ENCODE peak calls at places on chromosomes 5 and 9, in four cellular contexts. One of them, this sample, is unnamed.

GRCh38 chr9:86765736-86766410 is 181.4 kb downstream of the GAS1 start:
- DNase-seq in K562: no peak
- DNase-seq in GM12878: no peak
- DNase-seq in HepG2: no peak
- DNase-seq in this sample: no peak

GRCh38 chr5:138240690-138241385 is 27.7 kb upstream of the CDC23 start:
- DNase-seq in HepG2: no peak
- DNase-seq in K562: no peak
- DNase-seq in GM12878: no peak
- DNase-seq in this sample: no peak

GRCh38 chr5:147688965-147689364 is 93.6 kb downstream of the JAKMIP2 start:
- DNase-seq in K562: no peak
- DNase-seq in HepG2: no peak
- DNase-seq in GM12878: no peak
- DNase-seq in this sample: no peak

GRCh38 chr5:176535101-176535654 is 2.0 kb downstream of the RNF44 start:
- DNase-seq in GM12878: peak; percentile 46
- DNase-seq in K562: no peak
- DNase-seq in HepG2: no peak
- DNase-seq in this sample: no peak

GRCh38 chr9:76634356-76635054 is 129.7 kb upstream of the PCA3 start:
- DNase-seq in K562: no peak
- DNase-seq in HepG2: peak; percentile 15
- DNase-seq in GM12878: no peak
- DNase-seq in this sample: no peak

GRCh38 chr5:152547202-152547601 is 142.1 kb upstream of the NMUR2 start:
- DNase-seq in GM12878: no peak
- DNase-seq in K562: no peak
- DNase-seq in HepG2: no peak
- DNase-seq in this sample: no peak

GRCh38 chr9:98993570-98993945 is 49.9 kb downstream of the COL15A1 start:
- DNase-seq in K562: no peak
- DNase-seq in HepG2: no peak
- DNase-seq in GM12878: peak; percentile 53
- DNase-seq in this sample: no peak

GRCh38 chr5:179128041-179128365 is 67.8 kb downstream of the ZNF354C start:
- DNase-seq in K562: no peak
- DNase-seq in HepG2: no peak
- DNase-seq in GM12878: no peak
- DNase-seq in this sample: no peak

GRCh38 chr5:73541981-73542380 is 23.5 kb downstream of the ANKRA2 start:
- DNase-seq in GM12878: no peak
- DNase-seq in HepG2: no peak
- DNase-seq in K562: no peak
- DNase-seq in this sample: no peak

GRCh38 chr9:108634164-108634563 is 221.6 kb downstream of the ACTL7B start:
- DNase-seq in K562: no peak
- DNase-seq in HepG2: no peak
- DNase-seq in GM12878: no peak
- DNase-seq in this sample: peak; percentile 12

GRCh38 chr9:5773324-5773999 is 59.5 kb downstream of the ERMP1 start:
- DNase-seq in HepG2: no peak
- DNase-seq in GM12878: no peak
- DNase-seq in K562: no peak
- DNase-seq in this sample: no peak

GRCh38 chr9:99999797-100000196 is 93.3 kb downstream of the STX17 start:
- DNase-seq in K562: no peak
- DNase-seq in HepG2: no peak
- DNase-seq in GM12878: no peak
- DNase-seq in this sample: no peak

GRCh38 chr5:44845777-44846176 is 37.0 kb downstream of the MRPS30 start:
- DNase-seq in HepG2: no peak
- DNase-seq in K562: no peak
- DNase-seq in GM12878: no peak
- DNase-seq in this sample: no peak

GRCh38 chr9:37163299-37163698 is 42.9 kb downstream of the ZCCHC7 start:
- DNase-seq in HepG2: no peak
- DNase-seq in GM12878: no peak
- DNase-seq in K562: no peak
- DNase-seq in this sample: no peak

GRCh38 chr5:147949711-147950573 is 43.6 kb upstream of the C5orf46 start:
- DNase-seq in HepG2: peak; percentile 37
- DNase-seq in GM12878: no peak
- DNase-seq in K562: peak; percentile 40
- DNase-seq in this sample: peak; percentile 32

GRCh38 chr9:125540497-125540896 is 166.5 kb downstream of the MAPKAP1 start:
- DNase-seq in K562: no peak
- DNase-seq in GM12878: no peak
- DNase-seq in HepG2: no peak
- DNase-seq in this sample: no peak

GRCh38 chr9:83355024-83355444 is 183.2 kb downstream of the FRMD3 start:
- DNase-seq in HepG2: no peak
- DNase-seq in GM12878: no peak
- DNase-seq in K562: no peak
- DNase-seq in this sample: no peak

GRCh38 chr5:117379521-117379920 is 804.9 kb upstream of the SEMA6A start:
- DNase-seq in K562: no peak
- DNase-seq in HepG2: no peak
- DNase-seq in GM12878: no peak
- DNase-seq in this sample: no peak

GRCh38 chr9:38417003-38417965 is 7.0 kb downstream of the IGFBPL1 start:
- DNase-seq in K562: peak; percentile 79
- DNase-seq in HepG2: peak; percentile 38
- DNase-seq in GM12878: no peak
- DNase-seq in this sample: peak; percentile 67

GRCh38 chr9:95130484-95130883 is 187.0 kb downstream of the FANCC start:
- DNase-seq in HepG2: no peak
- DNase-seq in K562: no peak
- DNase-seq in GM12878: no peak
- DNase-seq in this sample: no peak

GRCh38 chr5:61910771-61911170 is 395.2 kb upstream of the KIF2A start:
- DNase-seq in HepG2: no peak
- DNase-seq in K562: no peak
- DNase-seq in GM12878: no peak
- DNase-seq in this sample: no peak

GRCh38 chr9:87656485-87656884 is 69.4 kb upstream of the CTSL start:
- DNase-seq in K562: no peak
- DNase-seq in GM12878: no peak
- DNase-seq in HepG2: no peak
- DNase-seq in this sample: no peak

GRCh38 chr5:54765327-54765726 is 220.1 kb downstream of the ESM1 start:
- DNase-seq in HepG2: no peak
- DNase-seq in K562: no peak
- DNase-seq in GM12878: no peak
- DNase-seq in this sample: no peak

GRCh38 chr5:144436007-144436406 is 265.3 kb downstream of the KCTD16 start:
- DNase-seq in K562: no peak
- DNase-seq in HepG2: no peak
- DNase-seq in GM12878: no peak
- DNase-seq in this sample: no peak

GRCh38 chr5:134851307-134851923 is 5.6 kb downstream of the C5orf24 start:
- DNase-seq in HepG2: no peak
- DNase-seq in GM12878: no peak
- DNase-seq in K562: peak; percentile 24
- DNase-seq in this sample: no peak

GRCh38 chr5:134857401-134857800 is 11.6 kb downstream of the C5orf24 start:
- DNase-seq in GM12878: no peak
- DNase-seq in K562: no peak
- DNase-seq in HepG2: no peak
- DNase-seq in this sample: no peak
- TF ChIP-seq FOXK2 in GM12878: no peak
- TF ChIP-seq FOXK2 in K562: no peak
- TF ChIP-seq FOXK2 in HepG2: no peak
- TF ChIP-seq FOXK2 in this sample: no peak

DNA sequence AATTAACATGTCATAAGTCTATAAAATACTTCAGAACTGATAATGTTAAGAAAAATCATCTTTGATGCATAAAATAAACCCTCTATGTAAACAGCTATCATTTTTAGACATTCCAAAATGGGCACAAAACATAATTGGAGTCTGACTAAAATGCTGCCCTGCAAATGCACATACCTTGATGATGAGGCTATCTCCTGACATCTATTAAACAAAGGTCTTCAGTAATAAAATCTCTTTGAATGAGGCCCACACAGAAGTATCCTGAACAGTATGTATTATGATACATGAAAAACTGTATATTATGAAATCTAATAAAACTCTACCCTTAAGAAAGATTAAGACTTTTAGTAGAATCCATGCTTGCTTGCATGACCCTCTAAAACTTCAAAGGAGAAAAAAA is 66.1 kb downstream of the FBXL17 start:
- DNase-seq in HepG2: no peak
- DNase-seq in K562: no peak
- DNase-seq in GM12878: no peak
- DNase-seq in this sample: no peak
- TF ChIP-seq BHLHE40 in HepG2: no peak
- TF ChIP-seq BHLHE40 in K562: no peak
- TF ChIP-seq BHLHE40 in GM12878: no peak
- TF ChIP-seq BHLHE40 in this sample: no peak

GRCh38 chr5:146344155-146345118 is 5.8 kb downstream of the POU4F3 start:
- DNase-seq in HepG2: no peak
- DNase-seq in GM12878: no peak
- DNase-seq in K562: peak; percentile 23
- DNase-seq in this sample: no peak
- TF ChIP-seq TARDBP in HepG2: no peak
- TF ChIP-seq TARDBP in GM12878: no peak
- TF ChIP-seq TARDBP in K562: no peak
- TF ChIP-seq TARDBP in this sample: no peak

DNA sequence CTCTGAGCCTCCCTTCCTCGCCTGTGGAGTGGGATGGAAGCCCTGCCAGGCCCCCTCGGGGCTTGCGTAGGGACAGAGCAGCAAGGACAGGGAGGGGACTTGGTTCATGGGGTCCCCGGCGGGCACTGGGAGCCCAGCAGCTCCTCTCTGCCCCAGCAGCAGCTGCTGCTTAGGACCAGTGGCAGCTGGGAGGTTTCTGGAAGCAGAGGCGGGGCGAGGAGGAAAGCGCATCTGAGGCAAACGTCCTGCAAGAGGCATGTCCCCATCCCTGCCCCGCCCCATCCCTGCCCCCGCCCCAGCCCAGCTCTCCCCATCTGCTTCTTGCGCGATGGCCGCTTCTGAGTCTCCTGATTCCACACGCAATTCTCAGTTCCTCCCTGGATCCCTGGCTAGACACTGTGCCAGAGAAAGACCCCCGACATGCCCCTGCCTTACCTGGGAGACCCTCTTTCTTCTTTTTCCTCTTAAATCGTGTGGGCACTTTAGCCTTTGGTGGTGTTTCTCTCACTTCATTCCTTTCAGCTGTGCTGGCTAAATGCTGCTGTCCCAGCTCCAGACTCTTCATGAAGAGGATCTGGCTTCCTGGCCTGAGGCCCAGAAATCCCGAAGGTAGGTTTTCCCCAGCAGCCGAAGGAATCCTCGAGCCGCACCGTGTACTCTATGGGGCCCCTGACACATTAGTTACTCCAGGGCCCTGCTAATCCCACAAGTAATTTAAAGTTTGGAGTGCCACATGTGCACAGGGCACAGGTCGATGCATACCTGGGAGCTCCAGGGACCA is 4.4 kb upstream of the OR2S2 start:
- DNase-seq in HepG2: no peak
- DNase-seq in GM12878: no peak
- DNase-seq in K562: peak; percentile 13
- DNase-seq in this sample: no peak
- TF ChIP-seq FOXK2 in HepG2: no peak
- TF ChIP-seq FOXK2 in GM12878: no peak
- TF ChIP-seq FOXK2 in K562: no peak
- TF ChIP-seq FOXK2 in this sample: no peak

GRCh38 chr5:6572825-6573380 is 59.9 kb downstream of the NSUN2 start:
- DNase-seq in K562: no peak
- DNase-seq in GM12878: no peak
- DNase-seq in HepG2: no peak
- DNase-seq in this sample: no peak
- TF ChIP-seq BHLHE40 in K562: no peak
- TF ChIP-seq BHLHE40 in GM12878: no peak
- TF ChIP-seq BHLHE40 in HepG2: no peak
- TF ChIP-seq BHLHE40 in this sample: no peak

DNA sequence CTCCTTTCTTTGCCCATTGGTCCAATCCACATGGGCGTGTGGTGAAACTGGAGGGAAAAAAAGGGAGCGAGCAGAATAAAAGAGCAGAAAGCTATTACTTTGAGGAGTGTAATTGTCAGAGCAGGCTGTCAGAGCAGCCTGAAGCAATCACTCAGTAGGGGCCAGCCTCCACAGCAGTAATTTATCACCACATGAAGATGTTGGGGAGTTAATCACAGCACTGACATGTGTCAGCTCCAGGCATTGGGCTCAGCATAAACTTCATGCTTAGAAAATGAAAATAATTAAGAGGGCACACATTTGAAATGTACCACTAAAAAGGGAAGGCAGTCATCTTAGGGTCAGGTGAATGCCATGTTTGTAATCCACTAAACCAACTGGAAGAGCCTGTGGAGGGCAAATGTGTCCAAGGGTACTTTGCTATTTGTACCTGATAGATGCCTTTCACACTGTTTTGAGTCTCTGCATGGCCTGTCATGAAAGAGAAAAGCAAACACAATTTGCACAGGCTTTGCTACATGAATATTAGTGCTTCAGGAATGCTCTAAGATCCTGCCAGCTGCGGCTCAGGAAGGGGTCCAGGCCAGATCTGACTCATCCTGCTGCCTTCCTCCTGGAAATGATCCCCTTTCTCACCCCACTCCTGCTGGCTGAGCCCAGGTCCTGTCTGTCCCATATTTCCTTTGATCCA is 2.9 kb upstream of the PTGER4 start:
- DNase-seq in GM12878: no peak
- DNase-seq in HepG2: no peak
- DNase-seq in K562: no peak
- DNase-seq in this sample: no peak
- TF ChIP-seq TARDBP in GM12878: no peak
- TF ChIP-seq TARDBP in HepG2: no peak
- TF ChIP-seq TARDBP in K562: no peak
- TF ChIP-seq TARDBP in this sample: no peak

DNA sequence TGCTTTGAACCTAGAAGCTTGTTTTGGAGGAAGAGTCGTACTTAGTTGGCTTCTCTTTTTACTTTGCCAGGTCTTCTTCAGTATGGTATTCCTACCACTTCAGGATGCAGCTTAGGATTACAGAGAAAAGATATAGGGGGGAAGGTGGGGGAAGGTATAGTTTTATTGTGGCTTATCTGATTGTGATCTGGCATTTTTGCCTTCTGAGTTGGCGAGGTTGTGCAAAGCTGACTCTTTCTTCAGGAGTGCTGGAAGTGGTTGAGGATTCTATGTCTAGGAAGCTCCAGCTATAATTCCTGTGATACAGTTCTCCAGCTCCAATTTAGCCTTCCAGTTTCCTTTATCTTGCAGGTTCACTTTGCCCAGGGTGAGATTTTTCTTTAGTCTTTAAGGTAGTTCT is 7.0 kb downstream of the CDC42SE2 start:
- DNase-seq in GM12878: no peak
- DNase-seq in K562: no peak
- DNase-seq in HepG2: no peak
- DNase-seq in this sample: no peak
- TF ChIP-seq FOXK2 in GM12878: no peak
- TF ChIP-seq FOXK2 in K562: no peak
- TF ChIP-seq FOXK2 in HepG2: no peak
- TF ChIP-seq FOXK2 in this sample: no peak